ENCODE peak calls at places on chromosomes 2 and 18, in seven cellular contexts. O is ascending aorta; P is gastrocnemius medialis; Z is endothelial cell; L is NB4; B is ELR; F is activated naive CD8-positive, alpha-beta T cell treated with anti-CD3 and anti-CD28 coated beads for 36 hours. J is an unnamed sample.
A peak's percentile ranks its signal among the peaks of the same experiment; 100 is the strongest.

GRCh38 chr2:96505231-96505889 is at the start of gene NEURL3:
- DNase-seq in O (no peak), P (no peak), Z (no peak), L (no peak), B (peak; percentile 85), F (no peak), J (peak; percentile 88)

GRCh38 chr2:37244017-37244416 is 12.6 kb downstream of the NDUFAF7 start:
- DNase-seq in O (no peak), P (no peak), Z (no peak), L (no peak), B (no peak), F (no peak), J (no peak)

GRCh38 chr2:37631698-37632097 is 39.7 kb downstream of the CDC42EP3 start:
- DNase-seq in O (no peak), P (no peak), Z (no peak), L (no peak), B (no peak), F (no peak), J (no peak)

GRCh38 chr18:31581498-31582197 is 10.0 kb upstream of the TTR start:
- DNase-seq in O (no peak), P (no peak), Z (no peak), L (no peak), B (no peak), F (no peak), J (peak; percentile 10)

GRCh38 chr2:43273477-43273876 is 47.1 kb upstream of the ZFP36L2 start:
- DNase-seq in O (no peak), P (no peak), Z (no peak), L (no peak), B (peak; percentile 74), F (peak; percentile 11), J (no peak)

GRCh38 chr18:46070683-46071614 is 1.1 kb downstream of the PSTPIP2 start:
- DNase-seq in O (no peak), P (no peak), Z (peak; percentile 13), L (peak; percentile 58), B (no peak), F (peak; percentile 25), J (no peak)

GRCh38 chr18:50649821-50650220 is 89.9 kb downstream of the MAPK4 start:
- DNase-seq in O (peak; percentile 22), P (no peak), Z (no peak), L (no peak), B (no peak), F (no peak), J (no peak)

GRCh38 chr2:109128466-109129355 is at the start of gene SH3RF3:
- DNase-seq in O (no peak), P (peak; percentile 23), Z (peak; percentile 39), L (peak; percentile 93), B (peak; percentile 66), F (peak; percentile 55), J (peak; percentile 13)

GRCh38 chr2:126907671-126908070 is 9.0 kb downstream of the TEX51 start:
- DNase-seq in O (no peak), P (no peak), Z (peak; percentile 1), L (no peak), B (no peak), F (no peak), J (no peak)

GRCh38 chr2:8679827-8680731 is 1.8 kb upstream of the ID2 start:
- DNase-seq in O (no peak), P (no peak), Z (peak; percentile 32), L (no peak), B (peak; percentile 53), F (no peak), J (no peak)

GRCh38 chr2:210303498-210303897 is 11.5 kb downstream of the MYL1 start:
- DNase-seq in O (no peak), P (no peak), Z (no peak), L (no peak), B (no peak), F (no peak), J (no peak)

GRCh38 chr2:59276033-59276432 is 1034.9 kb upstream of the FANCL start:
- DNase-seq in O (no peak), P (no peak), Z (no peak), L (peak; percentile 17), B (no peak), F (no peak), J (no peak)

GRCh38 chr2:152481881-152482280 is 146.9 kb downstream of the FMNL2 start:
- DNase-seq in O (no peak), P (no peak), Z (no peak), L (no peak), B (no peak), F (no peak), J (no peak)

GRCh38 chr2:37858197-37858711 is 66.8 kb upstream of the RMDN2 start:
- DNase-seq in O (peak; percentile 25), P (no peak), Z (no peak), L (no peak), B (peak; percentile 13), F (no peak), J (no peak)

GRCh38 chr18:4639628-4640310 is 184.7 kb upstream of the DLGAP1 start:
- DNase-seq in O (no peak), P (no peak), Z (no peak), L (no peak), B (no peak), F (no peak), J (no peak)

GRCh38 chr2:31282634-31283033 is 48.7 kb downstream of the EHD3 start:
- DNase-seq in O (no peak), P (no peak), Z (no peak), L (no peak), B (no peak), F (no peak), J (peak; percentile 30)

GRCh38 chr2:149727927-149728326 is 140.4 kb upstream of the MMADHC start:
- DNase-seq in O (no peak), P (no peak), Z (no peak), L (no peak), B (no peak), F (no peak), J (no peak)

GRCh38 chr2:189783451-189783926 is 650 bp downstream of the ORMDL1 start:
- DNase-seq in O (no peak), P (no peak), Z (no peak), L (peak; percentile 61), B (peak; percentile 64), F (no peak), J (peak; percentile 50)

GRCh38 chr2:19574788-19575260 is 216.4 kb upstream of the OSR1 start:
- DNase-seq in O (no peak), P (no peak), Z (no peak), L (no peak), B (peak; percentile 57), F (no peak), J (no peak)

GRCh38 chr2:16041466-16041810 is 101.1 kb downstream of the MYCN start:
- DNase-seq in O (no peak), P (no peak), Z (no peak), L (no peak), B (no peak), F (no peak), J (no peak)

GRCh38 chr18:60893331-60894114 is 439.7 kb upstream of the CDH20 start:
- DNase-seq in O (no peak), P (no peak), Z (no peak), L (peak; percentile 4), B (no peak), F (no peak), J (peak; percentile 37)

GRCh38 chr2:37500031-37500430 is 155.6 kb downstream of the QPCT start:
- DNase-seq in O (no peak), P (no peak), Z (no peak), L (no peak), B (peak; percentile 88), F (no peak), J (peak; percentile 20)

GRCh38 chr2:69175795-69176715 is 163.1 kb downstream of the ANTXR1 start:
- DNase-seq in O (no peak), P (no peak), Z (no peak), L (no peak), B (no peak), F (no peak), J (no peak)

GRCh38 chr2:128556633-128557032 is 238.0 kb upstream of the HS6ST1 start:
- DNase-seq in O (no peak), P (no peak), Z (no peak), L (no peak), B (no peak), F (no peak), J (no peak)

GRCh38 chr2:230824406-230824978 is 40.2 kb upstream of the ITM2C start:
- DNase-seq in O (no peak), P (no peak), Z (peak; percentile 68), L (peak; percentile 89), B (peak; percentile 89), F (peak; percentile 59), J (peak; percentile 70)

GRCh38 chr2:200405599-200406298 is 99.3 kb downstream of the SPATS2L start:
- DNase-seq in O (no peak), P (no peak), Z (no peak), L (peak; percentile 75), B (peak; percentile 98), F (no peak), J (peak; percentile 95)

GRCh38 chr18:54806526-54806925 is 21.8 kb upstream of the RAB27B start:
- DNase-seq in O (no peak), P (no peak), Z (no peak), L (peak; percentile 32), B (peak; percentile 16), F (no peak), J (peak; percentile 49)

GRCh38 chr2:64654993-64655666 is 1.4 kb upstream of the SERTAD2 start:
- DNase-seq in O (no peak), P (no peak), Z (no peak), L (peak; percentile 65), B (peak; percentile 66), F (peak; percentile 52), J (peak; percentile 26)

GRCh38 chr2:226118471-226119429 is 680.9 kb downstream of the IRS1 start:
- DNase-seq in O (no peak), P (peak; percentile 14), Z (no peak), L (peak; percentile 98), B (peak; percentile 93), F (no peak), J (peak; percentile 98)

GRCh38 chr2:33111002-33111446 is 164.3 kb downstream of the LTBP1 start:
- DNase-seq in O (no peak), P (no peak), Z (no peak), L (no peak), B (peak; percentile 32), F (no peak), J (peak; percentile 87)

GRCh38 chr2:241984658-241985057 is 115.1 kb downstream of the RTP5 start:
- DNase-seq in O (no peak), P (no peak), Z (no peak), L (no peak), B (no peak), F (no peak), J (no peak)

GRCh38 chr2:176269319-176270099 is at the start of gene MTX2:
- DNase-seq in O (no peak), P (peak; percentile 48), Z (peak; percentile 72), L (peak; percentile 92), B (peak; percentile 78), F (peak; percentile 83), J (peak; percentile 46)

GRCh38 chr2:37829202-37829601 is 95.9 kb upstream of the RMDN2 start:
- DNase-seq in O (peak; percentile 23), P (peak; percentile 9), Z (peak; percentile 17), L (peak; percentile 95), B (peak; percentile 93), F (no peak), J (peak; percentile 65)

GRCh38 chr2:153477641-153478288 is 797 bp downstream of the RPRM start:
- DNase-seq in O (no peak), P (no peak), Z (peak; percentile 24), L (no peak), B (no peak), F (no peak), J (no peak)

GRCh38 chr2:107363811-107364210 is 462.9 kb upstream of the RGPD4 start:
- DNase-seq in O (no peak), P (no peak), Z (no peak), L (no peak), B (no peak), F (no peak), J (no peak)

GRCh38 chr2:238876232-238876630 is 28.3 kb downstream of the TWIST2 start:
- DNase-seq in O (no peak), P (no peak), Z (no peak), L (no peak), B (no peak), F (no peak), J (no peak)

GRCh38 chr2:27421660-27422250 is 6.7 kb upstream of the NRBP1 start:
- DNase-seq in O (no peak), P (no peak), Z (no peak), L (no peak), B (no peak), F (no peak), J (no peak)

GRCh38 chr18:34117319-34117718 is 107.4 kb downstream of the NOL4 start:
- DNase-seq in O (no peak), P (no peak), Z (no peak), L (no peak), B (no peak), F (no peak), J (peak; percentile 8)

J was measured in bronchial epithelial cell.